ENCODE peak calls at places on chromosome 12, in seven cellular contexts. A is tibial nerve; D is OCI-LY7; C is A549; O is CD8-positive, alpha-beta memory T cell; E is cardiac fibroblast; F is Caco-2. J is an unnamed sample.

GRCh38 chr12:14547571-14547970 is 20.1 kb downstream of the PLBD1 start:
- DNase-seq in A (no peak), F (no peak), D (no peak), O (no peak), E (no peak), C (no peak), J (no peak)

GRCh38 chr12:5796171-5797091 is 148.6 kb downstream of the ANO2 start:
- DNase-seq in O (no peak), A (no peak), E (no peak), D (peak), F (peak), C (peak), J (no peak)

GRCh38 chr12:81573228-81573627 is 185.9 kb downstream of the PPFIA2 start:
- DNase-seq in F (no peak), O (no peak), E (peak), A (no peak), C (no peak), D (no peak), J (peak)

GRCh38 chr12:128879898-128880764 is 26.9 kb downstream of the GLT1D1 start:
- DNase-seq in F (no peak), O (no peak), E (no peak), A (no peak), C (no peak), D (no peak), J (no peak)

GRCh38 chr12:104353012-104353981 is 49.8 kb downstream of the EID3 start:
- DNase-seq in D (no peak), A (no peak), C (peak), F (no peak), E (no peak), O (no peak), J (no peak)

GRCh38 chr12:4148418-4149056 is 125.0 kb upstream of the CCND2 start:
- DNase-seq in A (no peak), F (no peak), O (peak), E (no peak), D (peak), C (no peak), J (no peak)

GRCh38 chr12:2083561-2083960 is 30.8 kb downstream of the CACNA1C start:
- DNase-seq in O (no peak), A (no peak), E (no peak), D (no peak), C (no peak), F (no peak), J (peak)

GRCh38 chr12:103852498-103852992 is 11.5 kb upstream of the NT5DC3 start:
- DNase-seq in O (no peak), E (peak), D (no peak), F (no peak), C (peak), A (no peak), J (no peak)

GRCh38 chr12:1662761-1663439 is 28.0 kb upstream of the ADIPOR2 start:
- DNase-seq in F (no peak), E (peak), O (peak), C (peak), D (no peak), A (no peak), J (no peak)

GRCh38 chr12:48000878-48001321 is 3.4 kb downstream of the COL2A1 start:
- DNase-seq in D (no peak), C (peak), F (peak), A (no peak), O (no peak), E (peak), J (no peak)

GRCh38 chr12:53988519-53989226 is 3.7 kb downstream of the HOXC10 start:
- DNase-seq in O (no peak), A (no peak), E (no peak), D (no peak), F (no peak), C (no peak), J (no peak)
- H3K4me3 ChIP-seq in O (no peak), A (no peak), E (no peak), D (peak), F (no peak), C (no peak), J (peak)

GRCh38 chr12:25377475-25378179 is 126.9 kb upstream of the KRAS start:
- DNase-seq in A (no peak), D (no peak), O (no peak), F (no peak), C (peak), E (peak), J (peak)
- H3K4me3 ChIP-seq in A (no peak), D (no peak), O (peak), F (no peak), C (no peak), E (no peak), J (no peak)

GRCh38 chr12:66188584-66189475 is at the start of gene IRAK3:
- DNase-seq in D (no peak), C (peak), O (peak), F (no peak), A (peak), E (peak), J (peak)

GRCh38 chr12:66190519-66191406 is 1.7 kb downstream of the IRAK3 start:
- DNase-seq in E (peak), A (no peak), O (no peak), C (no peak), D (no peak), F (no peak), J (peak)

GRCh38 chr12:66191547-66192126 is 2.6 kb downstream of the IRAK3 start:
- DNase-seq in O (no peak), C (no peak), F (no peak), E (no peak), A (no peak), D (no peak), J (no peak)

GRCh38 chr12:66187822-66188221 is 1.2 kb upstream of the IRAK3 start:
- DNase-seq in O (no peak), E (no peak), F (no peak), A (no peak), C (no peak), D (no peak), J (no peak)

GRCh38 chr12:66189476-66189823 is 436 bp downstream of the IRAK3 start:
- DNase-seq in A (no peak), F (no peak), E (no peak), O (no peak), C (no peak), D (no peak), J (no peak)
- H3K4me3 ChIP-seq in A (peak), F (no peak), E (peak), O (no peak), C (peak), D (no peak), J (peak)

GRCh38 chr12:125135906-125136305 is 70.7 kb downstream of the AACS start:
- DNase-seq in E (no peak), A (no peak), C (no peak), D (no peak), O (no peak), F (no peak), J (no peak)
- H3K4me3 ChIP-seq in E (no peak), A (no peak), C (no peak), D (no peak), O (no peak), F (no peak), J (no peak)

J was measured in skeletal muscle cell.